ENCODE peak calls at places on chromosomes 5 and 9, in four cellular contexts. D, X, O and W are unnamed samples.

GRCh38 chr5:44389410-44389879 is at the start of gene FGF10:
- DNase-seq in D (no peak), X (peak; percentile 74), O (peak; percentile 22), W (no peak)

GRCh38 chr5:32955814-32956213 is 244.7 kb downstream of the NPR3 start:
- DNase-seq in D (no peak), X (no peak), O (no peak), W (no peak)

GRCh38 chr5:81856948-81857928 is 106.3 kb upstream of the SSBP2 start:
- DNase-seq in D (no peak), X (peak; percentile 91), O (peak; percentile 61), W (peak; percentile 73)

GRCh38 chr5:81657386-81657785 is 93.5 kb downstream of the SSBP2 start:
- DNase-seq in D (no peak), X (no peak), O (no peak), W (no peak)

GRCh38 chr5:140318778-140319177 is 15.9 kb upstream of the PFDN1 start:
- DNase-seq in D (no peak), X (no peak), O (no peak), W (no peak)

GRCh38 chr9:104572612-104573011 is 3.6 kb downstream of the OR13C8 start:
- DNase-seq in D (no peak), X (no peak), O (no peak), W (no peak)

GRCh38 chr5:108345541-108346171 is 36.2 kb downstream of the FBXL17 start:
- DNase-seq in D (peak; percentile 13), X (no peak), O (no peak), W (no peak)

GRCh38 chr5:159903134-159903533 is 13.1 kb upstream of the ADRA1B start:
- DNase-seq in D (no peak), X (no peak), O (no peak), W (no peak)

GRCh38 chr9:7366121-7366520 is 433.5 kb downstream of the DMAC1 start:
- DNase-seq in D (peak; percentile 50), X (no peak), O (no peak), W (no peak)

GRCh38 chr5:158456756-158457155 is 597.8 kb upstream of the CLINT1 start:
- DNase-seq in D (peak; percentile 66), X (peak; percentile 30), O (no peak), W (no peak)

GRCh38 chr5:138230981-138231589 is 18.0 kb upstream of the CDC23 start:
- DNase-seq in D (no peak), X (no peak), O (no peak), W (no peak)

GRCh38 chr9:109107402-109108240 is 12.1 kb downstream of the TMEM245 start:
- DNase-seq in D (no peak), X (no peak), O (no peak), W (no peak)

GRCh38 chr9:137724114-137724445 is 105.3 kb downstream of the EHMT1 start:
- DNase-seq in D (no peak), X (no peak), O (no peak), W (no peak)

GRCh38 chr5:131999471-131999931 is 12.0 kb downstream of the ACSL6 start:
- DNase-seq in D (no peak), X (no peak), O (no peak), W (peak; percentile 41)

GRCh38 chr9:94156549-94157407 is 72.5 kb downstream of the PTPDC1 start:
- DNase-seq in D (no peak), X (peak; percentile 92), O (peak; percentile 73), W (no peak)
- H3K27ac ChIP-seq in D (no peak overlapping the region), X (no peak overlapping the region), O (peak overlapping the region; percentile 11), W (no peak overlapping the region)

GRCh38 chr9:35499701-35500030 is 9.8 kb downstream of the RUSC2 start:
- DNase-seq in D (no peak), X (no peak), O (no peak), W (no peak)
- H3K27ac ChIP-seq in D (no peak overlapping the region), X (no peak overlapping the region), O (no peak overlapping the region), W (no peak overlapping the region)

DNA sequence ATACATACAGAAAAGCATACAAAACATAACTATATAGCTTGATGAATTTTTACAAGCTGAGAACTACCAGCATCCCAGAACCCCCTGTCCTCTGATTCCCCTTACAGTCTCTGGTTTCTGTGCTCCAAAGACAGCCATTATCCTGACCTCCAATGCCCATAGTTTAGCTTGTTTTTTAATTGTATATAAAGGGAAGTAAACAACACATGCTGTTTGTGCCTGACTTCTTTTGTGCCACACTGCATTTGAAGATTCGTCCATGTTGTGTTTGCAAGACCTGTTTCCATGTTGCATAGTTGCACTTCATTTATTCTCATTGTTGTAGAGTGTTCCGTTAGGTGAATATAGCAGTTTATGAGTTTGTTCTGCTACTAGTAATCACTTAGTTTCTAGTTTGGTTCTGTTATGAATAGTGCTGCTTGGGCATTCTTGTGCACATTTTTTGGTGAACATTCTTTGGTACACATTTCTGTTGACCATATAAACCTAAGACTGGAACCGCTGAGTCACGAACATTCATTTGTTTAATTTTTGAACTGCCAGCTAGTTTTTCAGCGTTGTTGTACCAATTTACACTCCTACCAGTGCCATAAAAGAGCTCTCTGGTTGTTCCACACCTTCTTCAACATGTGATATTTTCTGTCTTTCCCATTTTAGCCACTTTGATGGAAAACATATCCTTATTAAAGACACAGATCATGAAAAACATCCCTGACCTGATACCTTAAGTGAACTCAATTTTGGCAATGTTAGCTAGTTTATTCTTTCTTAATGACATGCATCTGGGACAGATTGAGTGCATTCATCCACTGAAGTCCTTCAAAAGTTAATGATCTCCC is 78.1 kb upstream of the ANXA1 start:
- DNase-seq in D (no peak), X (no peak), O (no peak), W (no peak)
- H3K27ac ChIP-seq in D (no peak overlapping the region), X (no peak overlapping the region), O (peak overlapping the region; percentile 31), W (no peak overlapping the region)

GRCh38 chr5:112686675-112687074 is 51.0 kb upstream of the APC start:
- DNase-seq in D (no peak), X (no peak), O (no peak), W (no peak)

GRCh38 chr5:112684121-112684520 is 53.6 kb upstream of the APC start:
- DNase-seq in D (no peak), X (no peak), O (no peak), W (no peak)

GRCh38 chr5:112685929-112686328 is 51.8 kb upstream of the APC start:
- DNase-seq in D (no peak), X (no peak), O (no peak), W (no peak)

GRCh38 chr5:112685386-112685785 is 52.3 kb upstream of the APC start:
- DNase-seq in D (no peak), X (no peak), O (no peak), W (no peak)

GRCh38 chr5:112684737-112685136 is 52.9 kb upstream of the APC start:
- DNase-seq in D (no peak), X (no peak), O (no peak), W (no peak)
- H3K27ac ChIP-seq in D (no peak overlapping the region), X (peak overlapping the region; percentile 69), O (no peak overlapping the region), W (no peak overlapping the region)

DNA sequence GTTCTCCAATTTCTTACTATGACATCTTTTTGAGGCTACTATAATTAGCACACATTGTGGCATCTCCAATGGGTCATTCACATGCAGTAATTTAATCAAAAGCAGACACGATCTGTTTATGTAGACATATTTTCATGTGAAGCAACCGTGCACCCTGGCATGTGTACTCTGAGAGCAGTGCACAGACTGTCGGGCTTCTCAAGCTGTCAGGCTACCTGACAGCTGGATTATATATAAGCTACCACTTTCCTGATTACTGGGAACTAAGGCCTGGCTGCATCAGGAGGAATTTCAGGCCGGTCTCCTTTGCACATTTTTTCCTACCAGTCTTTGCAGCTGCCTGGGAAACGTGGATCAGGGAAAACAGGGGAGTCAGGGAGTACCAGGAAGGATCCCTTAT is 197.5 kb downstream of the MAPKAP1 start:
- DNase-seq in D (peak; percentile 83), X (no peak), O (no peak), W (no peak)
- H3K27ac ChIP-seq in D (peak overlapping the region; percentile 2), X (no peak overlapping the region), O (no peak overlapping the region), W (no peak overlapping the region)